ENCODE peak calls at places on chromosomes 16 and 17, in eight cellular contexts. Z, T, F, U, K, D, J and I are unnamed samples.

GRCh38 chr17:81967244-81967532 is 6.2 kb upstream of the NOTUM start:
- DNase-seq in J (no peak), K (peak), D (no peak), F (no peak), T (no peak), U (no peak), Z (no peak), I (no peak)

GRCh38 chr17:12732366-12732765 is 56.9 kb upstream of the ARHGAP44 start:
- DNase-seq in T (no peak), J (no peak), U (no peak), Z (no peak), K (no peak), F (no peak), D (no peak), I (no peak)

GRCh38 chr16:85569615-85570212 is 43.4 kb upstream of the GSE1 start:
- DNase-seq in F (no peak), Z (no peak), U (peak), T (peak), J (peak), D (no peak), K (no peak), I (no peak)

GRCh38 chr17:62626719-62627218 is 701 bp upstream of the MRC2 start:
- DNase-seq in D (peak), T (peak), F (no peak), K (no peak), U (peak), J (no peak), Z (no peak), I (peak)

GRCh38 chr16:75288596-75289120 is 37.2 kb upstream of the BCAR1 start:
- DNase-seq in Z (no peak), D (no peak), F (no peak), K (no peak), T (no peak), U (no peak), J (no peak), I (no peak)

GRCh38 chr16:16073884-16074781 is 124.7 kb downstream of the ABCC1 start:
- DNase-seq in F (peak), U (peak), J (no peak), D (peak), K (no peak), Z (no peak), T (peak), I (no peak)

GRCh38 chr16:57060323-57061083 is 31.9 kb upstream of the CPNE2 start:
- DNase-seq in U (no peak), F (no peak), J (no peak), T (no peak), D (no peak), Z (no peak), K (no peak), I (no peak)

GRCh38 chr16:4729876-4730275 is 4.2 kb downstream of the ANKS3 start:
- DNase-seq in K (no peak), F (no peak), U (no peak), Z (no peak), J (no peak), T (no peak), D (no peak), I (no peak)

GRCh38 chr16:68417711-68418301 is 30.5 kb downstream of the SMPD3 start:
- DNase-seq in Z (peak), J (peak), K (peak), T (no peak), D (peak), F (no peak), U (no peak), I (no peak)

GRCh38 chr16:30748634-30749445 is 615 bp downstream of the PHKG2 start:
- DNase-seq in D (peak), J (peak), U (peak), T (peak), F (peak), K (no peak), Z (peak), I (no peak)